ENCODE peak calls at places on chromosomes 11 and 22, in six cellular contexts. O is right lobe of liver, L is adrenal gland, G is HepG2, R is cardiac muscle cell, F is heart right ventricle. N is an unnamed sample.

GRCh38 chr22:33188316-33188715 is 130.1 kb upstream of the SYN3 start:
- DNase-seq in F (no peak), G (no peak), O (no peak), R (peak; percentile 1), L (no peak), N (no peak)

GRCh38 chr11:129023968-129024676 is 81.5 kb upstream of the TP53AIP1 start:
- DNase-seq in L (no peak), R (peak; percentile 14), O (no peak), F (no peak), G (no peak), N (peak; percentile 87)

GRCh38 chr11:73866586-73866996 is 10.1 kb downstream of the COA4 start:
- DNase-seq in O (no peak), L (peak; percentile 65), G (peak; percentile 52), R (peak; percentile 91), F (no peak), N (no peak)

GRCh38 chr11:46336781-46337180 is 10.5 kb upstream of the DGKZ start:
- DNase-seq in L (no peak), R (peak; percentile 96), F (no peak), G (no peak), O (no peak), N (no peak)

GRCh38 chr22:40967120-40967760 is 16.1 kb downstream of the RBX1 start:
- DNase-seq in R (no peak), G (no peak), O (no peak), L (no peak), F (no peak), N (no peak)

GRCh38 chr11:64624869-64625481 is 34.0 kb downstream of the SLC22A12 start:
- DNase-seq in G (no peak), F (no peak), R (no peak), O (no peak), L (no peak), N (no peak)

GRCh38 chr22:46897246-46897623 is 134.8 kb downstream of the TBC1D22A start:
- DNase-seq in F (no peak), R (no peak), G (no peak), O (no peak), L (no peak), N (no peak)

GRCh38 chr11:45745065-45745811 is 59.7 kb upstream of the SLC35C1 start:
- DNase-seq in O (no peak), F (peak; percentile 75), G (no peak), L (no peak), R (peak; percentile 73), N (no peak)

GRCh38 chr22:26835929-26836528 is 178.6 kb downstream of the MIAT start:
- DNase-seq in L (peak; percentile 41), G (peak; percentile 26), O (no peak), F (no peak), R (peak; percentile 59), N (peak; percentile 28)

GRCh38 chr22:39699631-39700348 is 129.2 kb downstream of the CACNA1I start:
- DNase-seq in F (no peak), O (no peak), R (no peak), G (no peak), L (no peak), N (no peak)

GRCh38 chr11:117443269-117444186 is 115.9 kb downstream of the CEP164 start:
- DNase-seq in O (no peak), F (peak; percentile 63), R (peak; percentile 57), G (peak; percentile 40), L (peak; percentile 44), N (no peak)

GRCh38 chr11:95247883-95248282 is 16.9 kb upstream of the SESN3 start:
- DNase-seq in R (no peak), F (no peak), O (no peak), G (no peak), L (no peak), N (no peak)

GRCh38 chr11:210122-210802 is 2.8 kb downstream of the RIC8A start:
- DNase-seq in G (no peak), L (no peak), R (peak; percentile 66), F (no peak), O (no peak), N (peak; percentile 21)

GRCh38 chr11:8230921-8231847 is 32.5 kb downstream of the LMO1 start:
- DNase-seq in R (no peak), L (no peak), O (no peak), G (no peak), F (no peak), N (no peak)

GRCh38 chr11:75159081-75159953 is 8.4 kb downstream of the SLCO2B1 start:
- DNase-seq in G (peak; percentile 85), O (peak; percentile 81), L (no peak), R (no peak), F (no peak), N (peak; percentile 76)

GRCh38 chr11:2885676-2886081 is at the start of gene CDKN1C:
- DNase-seq in F (peak; percentile 91), L (peak; percentile 92), O (peak; percentile 85), R (peak; percentile 93), G (no peak), N (peak; percentile 91)

GRCh38 chr22:38240734-38241252 is 32.0 kb downstream of the TMEM184B start:
- DNase-seq in G (no peak), O (no peak), R (peak; percentile 83), F (no peak), L (peak; percentile 49), N (peak; percentile 61)

GRCh38 chr22:27210111-27210739 is 552.8 kb downstream of the MIAT start:
- DNase-seq in O (no peak), F (no peak), L (no peak), R (no peak), G (no peak), N (no peak)

GRCh38 chr11:132898021-132898420 is 634.3 kb downstream of the OPCML start:
- DNase-seq in L (no peak), F (no peak), R (peak; percentile 46), O (peak; percentile 75), G (no peak), N (no peak)

GRCh38 chr11:93541884-93542752 is 1.1 kb downstream of the SMCO4 start:
- DNase-seq in G (peak; percentile 62), F (peak; percentile 42), L (peak; percentile 36), R (peak; percentile 39), O (peak; percentile 60), N (no peak)

GRCh38 chr11:69799097-69799496 is 20.1 kb downstream of the FGF3 start:
- DNase-seq in R (no peak), O (no peak), G (no peak), L (no peak), F (no peak), N (no peak)

GRCh38 chr11:17412488-17413180 is 24.2 kb upstream of the KCNJ11 start:
- DNase-seq in R (no peak), L (no peak), F (no peak), G (no peak), O (no peak), N (no peak)

GRCh38 chr22:44574057-44574456 is 76.0 kb upstream of the RTL6 start:
- DNase-seq in G (no peak), F (no peak), O (no peak), L (peak; percentile 82), R (peak; percentile 76), N (peak; percentile 49)

DNA sequence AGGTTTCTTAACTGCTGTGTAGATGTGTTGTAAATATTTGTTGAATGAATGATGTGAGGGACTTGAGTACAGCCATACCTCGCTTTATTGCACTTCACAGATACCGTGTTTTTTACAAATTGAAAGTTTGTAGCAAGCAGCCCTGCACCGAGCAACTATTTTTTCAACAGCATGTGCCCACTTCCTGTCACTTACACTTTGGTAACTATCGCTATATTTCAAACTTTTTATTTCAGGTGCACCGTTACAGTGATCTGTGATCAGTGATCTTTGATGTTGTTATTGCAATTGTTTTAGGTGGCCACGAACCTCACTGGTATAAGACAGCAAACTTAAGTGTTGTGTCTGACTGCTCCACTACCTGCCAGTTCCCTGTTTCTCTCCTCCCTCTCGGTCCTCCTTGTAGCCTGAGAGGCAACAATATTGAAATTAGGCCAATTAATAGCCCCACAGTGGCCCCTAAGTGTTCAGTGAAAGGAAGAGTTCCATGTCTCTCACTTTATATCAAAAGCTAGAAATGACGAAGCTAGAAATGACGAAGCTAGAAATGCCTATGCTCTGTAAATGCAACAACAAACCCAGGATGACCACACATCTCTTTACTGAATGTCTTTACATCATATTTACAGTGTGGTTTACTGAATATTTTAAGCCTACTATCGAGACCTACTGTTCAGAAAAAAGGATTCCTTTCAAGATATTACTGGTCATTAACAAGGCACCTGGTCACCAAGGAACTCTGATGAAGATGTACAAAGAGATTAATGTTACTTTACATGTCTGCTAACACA is 1.0 kb downstream of the SFI1 start:
- DNase-seq in L (no peak), O (no peak), G (no peak), F (no peak), R (no peak), N (no peak)
- H3K27ac ChIP-seq in L (peak overlapping the region; percentile 87), O (no peak overlapping the region), G (no peak overlapping the region), F (peak overlapping the region; percentile 74), R (no peak overlapping the region), N (no peak overlapping the region)

GRCh38 chr11:35355102-35355749 is 64.1 kb downstream of the SLC1A2 start:
- DNase-seq in L (no peak), F (no peak), G (no peak), R (no peak), O (no peak), N (no peak)

GRCh38 chr11:35352107-35352888 is 67.1 kb downstream of the SLC1A2 start:
- DNase-seq in L (no peak), R (peak; percentile 52), O (peak; percentile 46), G (no peak), F (peak; percentile 29), N (no peak)

GRCh38 chr11:35349897-35350296 is 69.5 kb downstream of the SLC1A2 start:
- DNase-seq in G (no peak), O (no peak), L (no peak), R (no peak), F (no peak), N (no peak)

GRCh38 chr11:35357893-35358292 is 61.5 kb downstream of the SLC1A2 start:
- DNase-seq in R (no peak), O (no peak), G (no peak), F (no peak), L (no peak), N (no peak)

DNA sequence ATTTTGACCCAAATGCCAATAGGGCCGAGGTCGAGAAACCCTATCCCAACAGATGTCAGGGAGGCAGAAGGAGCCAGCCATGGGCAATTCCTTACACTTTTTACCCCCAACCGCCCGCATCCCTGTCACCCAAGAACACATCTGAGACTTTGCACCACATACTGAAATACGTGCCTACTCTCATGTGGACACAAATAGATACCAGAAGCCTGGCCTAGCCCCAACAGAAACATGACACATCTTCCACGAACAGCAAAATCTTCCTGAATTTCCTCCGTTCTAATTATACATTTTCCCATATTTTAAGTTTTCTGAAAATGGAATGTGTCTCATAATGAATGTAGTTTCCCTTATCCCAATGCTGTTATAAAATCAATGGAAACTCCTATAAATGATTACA is 64.7 kb downstream of the SLC1A2 start:
- DNase-seq in F (no peak), L (no peak), R (no peak), G (no peak), O (no peak), N (no peak)
- H3K27ac ChIP-seq in F (no peak overlapping the region), L (no peak overlapping the region), R (no peak overlapping the region), G (no peak overlapping the region), O (no peak overlapping the region), N (no peak overlapping the region)

DNA sequence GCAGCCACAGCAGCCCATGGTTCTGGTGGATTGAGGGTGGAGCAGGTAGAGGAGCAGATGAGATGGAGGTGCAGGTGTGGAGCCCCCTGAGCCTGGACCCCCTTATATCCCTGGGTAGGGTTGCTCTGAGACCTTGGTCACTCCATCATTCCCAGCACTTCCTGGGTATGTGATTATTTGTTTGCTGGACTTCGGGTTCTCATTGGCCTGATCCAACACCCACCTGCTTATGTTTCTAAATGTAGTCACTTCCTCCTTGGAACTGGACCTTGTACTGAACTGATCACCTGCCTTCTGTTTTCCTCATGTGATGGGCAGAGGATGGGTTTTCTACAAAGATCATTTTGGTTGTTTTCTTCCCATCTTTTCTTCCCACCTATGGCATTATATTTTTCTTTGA is at the start of gene KRTAP5-4:
- DNase-seq in R (no peak), G (no peak), O (no peak), F (no peak), L (no peak), N (no peak)
- H3K27ac ChIP-seq in R (no peak within 1 kb of the TSS), G (no peak within 1 kb of the TSS), O (no peak within 1 kb of the TSS), F (no peak within 1 kb of the TSS), L (no peak within 1 kb of the TSS), N (no peak within 1 kb of the TSS)

GRCh38 chr11:66259225-66259624 is 9.2 kb upstream of the RAB1B start:
- DNase-seq in L (no peak), F (no peak), O (no peak), R (no peak), G (no peak), N (no peak)
- H3K27ac ChIP-seq in L (no peak overlapping the region), F (no peak overlapping the region), O (no peak overlapping the region), R (no peak overlapping the region), G (no peak overlapping the region), N (no peak overlapping the region)

N was measured in pancreas.